ENCODE peak calls at places on chromosomes 3 and 15, in six cellular contexts. A is trophoblast cell, Z is mesendoderm, B is IMR-90, M is neuronal stem cell, N is H9. Y is an unnamed sample.

GRCh38 chr15:31292391-31293020 is 34.1 kb upstream of the KLF13 start:
- DNase-seq in A (no peak), Z (no peak), B (no peak), M (no peak), N (no peak), Y (no peak)

GRCh38 chr15:101841656-101842055 is 29.7 kb downstream of the OR4F15 start:
- DNase-seq in A (no peak), Z (no peak), B (no peak), M (no peak), N (no peak), Y (no peak)

GRCh38 chr3:129534428-129535027 is 6.1 kb downstream of the RHO start:
- DNase-seq in A (no peak), Z (peak; percentile 96), B (no peak), M (no peak), N (no peak), Y (no peak)

GRCh38 chr3:14358426-14359211 is 43.8 kb upstream of the SLC6A6 start:
- DNase-seq in A (no peak), Z (no peak), B (peak; percentile 75), M (no peak), N (no peak), Y (peak; percentile 81)

GRCh38 chr3:43024183-43024865 is 45.2 kb downstream of the GASK1A start:
- DNase-seq in A (no peak), Z (peak; percentile 33), B (no peak), M (no peak), N (no peak), Y (no peak)

GRCh38 chr3:33954956-33955355 is 156.5 kb downstream of the PDCD6IP start:
- DNase-seq in A (no peak), Z (peak; percentile 66), B (no peak), M (no peak), N (peak; percentile 37), Y (peak; percentile 16)

GRCh38 chr3:49668414-49668797 is 5.7 kb upstream of the APEH start:
- DNase-seq in A (no peak), Z (peak; percentile 26), B (no peak), M (no peak), N (no peak), Y (no peak)

GRCh38 chr15:81155375-81156218 is 21.5 kb downstream of the CFAP161 start:
- DNase-seq in A (peak; percentile 9), Z (peak; percentile 56), B (peak; percentile 77), M (no peak), N (no peak), Y (peak; percentile 36)

GRCh38 chr3:57961828-57962447 is 46.3 kb upstream of the FLNB start:
- DNase-seq in A (no peak), Z (peak; percentile 86), B (peak; percentile 61), M (no peak), N (no peak), Y (peak; percentile 54)

GRCh38 chr15:58438956-58439355 is 7.2 kb downstream of the LIPC start:
- DNase-seq in A (peak; percentile 54), Z (peak; percentile 66), B (peak; percentile 46), M (peak; percentile 12), N (peak; percentile 44), Y (peak; percentile 58)

GRCh38 chr3:185649414-185649813 is 63.3 kb downstream of the SENP2 start:
- DNase-seq in A (no peak), Z (no peak), B (no peak), M (no peak), N (no peak), Y (peak; percentile 33)

GRCh38 chr3:197356741-197357140 is 58.3 kb upstream of the DLG1 start:
- DNase-seq in A (peak; percentile 66), Z (no peak), B (no peak), M (no peak), N (no peak), Y (no peak)

GRCh38 chr3:191236635-191237034 is 37.6 kb downstream of the OSTN start:
- DNase-seq in A (peak; percentile 56), Z (no peak), B (peak; percentile 84), M (no peak), N (no peak), Y (peak; percentile 57)

DNA sequence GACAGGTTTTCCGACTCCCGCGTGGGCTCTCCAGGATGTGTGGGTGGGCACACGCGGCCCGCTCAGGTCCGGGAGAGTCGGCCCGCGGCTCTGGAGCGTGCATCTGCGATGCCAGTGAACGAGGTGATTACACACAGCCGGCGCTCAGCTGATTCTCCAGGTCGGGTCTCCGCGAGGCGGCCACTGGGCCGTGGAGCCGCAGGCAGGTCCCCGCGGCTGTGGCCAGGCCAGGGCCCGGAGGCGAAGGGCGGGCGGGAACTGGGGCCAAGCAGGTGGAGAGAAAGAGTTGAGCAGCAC is 13.2 kb downstream of the PAK6 start:
- DNase-seq in A (no peak), Z (no peak), B (no peak), M (no peak), N (no peak), Y (no peak)
- H3K4me2 ChIP-seq in A (peak overlapping the region; percentile 76), Z (peak overlapping the region; percentile 87), B (no peak overlapping the region), M (peak overlapping the region; percentile 80), N (peak overlapping the region; percentile 45), Y (peak overlapping the region; percentile 95)

DNA sequence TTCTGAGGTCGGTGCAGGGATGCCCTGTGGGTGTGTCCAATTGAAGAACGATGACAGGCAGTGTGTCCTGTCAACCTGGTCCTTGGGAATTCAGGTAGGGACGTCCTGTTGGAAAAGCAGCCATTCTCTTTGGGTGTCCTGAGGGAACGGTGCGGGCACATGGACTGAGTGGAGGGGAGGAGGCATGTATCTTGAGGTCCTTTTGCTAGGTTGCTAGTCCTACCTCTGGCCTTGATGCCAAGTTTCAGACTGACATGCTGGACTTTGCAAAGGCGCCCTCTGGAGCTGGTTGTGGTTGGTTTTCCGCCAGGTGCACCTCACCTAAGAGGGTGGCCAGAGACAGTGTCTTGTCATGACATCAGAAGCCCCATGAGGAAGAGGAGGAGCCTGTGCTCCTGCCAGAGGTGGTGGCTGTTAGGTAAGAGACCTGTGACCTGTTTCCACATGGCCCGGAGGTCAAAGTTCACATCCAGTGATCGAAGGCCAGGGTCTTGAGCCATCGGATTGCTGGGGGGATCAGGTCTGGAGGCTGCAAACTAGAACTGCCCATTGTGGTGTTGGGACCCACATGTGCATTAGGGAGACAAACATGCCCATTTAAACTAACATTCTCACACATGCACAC is 106.3 kb downstream of the SNRPN start:
- DNase-seq in A (no peak), Z (no peak), B (no peak), M (no peak), N (peak; percentile 12), Y (no peak)
- H2AK5ac ChIP-seq in A (no peak overlapping the region), Z (no peak overlapping the region), B (no peak overlapping the region), M (no peak overlapping the region), N (no peak overlapping the region), Y (no peak overlapping the region)

DNA sequence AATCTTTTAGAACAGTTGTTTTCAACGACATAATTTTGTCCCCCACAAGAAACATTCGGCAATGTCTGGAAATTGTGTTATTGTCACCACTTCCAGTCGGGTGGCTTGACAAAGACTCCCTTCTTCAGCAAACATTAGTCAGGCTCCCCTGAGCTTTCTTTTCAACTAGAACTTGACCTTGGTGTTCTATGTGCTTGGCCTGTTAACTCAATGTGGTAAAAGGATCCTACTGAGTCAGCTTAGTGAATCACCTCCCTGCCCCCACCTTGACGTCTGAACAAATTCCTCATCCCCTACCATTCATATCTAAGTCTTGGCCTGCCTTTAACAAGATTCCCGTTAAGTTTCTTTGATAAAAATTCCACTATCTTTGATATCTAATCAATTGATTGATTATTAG is 465.0 kb upstream of the ROBO1 start:
- DNase-seq in A (no peak), Z (peak; percentile 78), B (peak; percentile 91), M (no peak), N (no peak), Y (peak; percentile 74)
- H3K4me1 ChIP-seq in A (no peaks in the 10 kb centered on the region), Z (no peaks in the 10 kb centered on the region), B (peaks cover 3% of the 10 kb centered on the region), M (no peaks in the 10 kb centered on the region), N (peaks cover 5% of the 10 kb centered on the region), Y (no peaks in the 10 kb centered on the region)

GRCh38 chr3:99869621-99870020 is 52.0 kb downstream of the CMSS1 start:
- DNase-seq in A (no peak), Z (no peak), B (no peak), M (no peak), N (no peak), Y (no peak)
- H3K4me2 ChIP-seq in A (no peak overlapping the region), Z (no peak overlapping the region), B (peak overlapping the region; percentile 69), M (no peak overlapping the region), N (no peak overlapping the region), Y (no peak overlapping the region)

GRCh38 chr15:25740438-25741252 is 122.5 kb downstream of the ATP10A start:
- DNase-seq in A (no peak), Z (no peak), B (no peak), M (no peak), N (no peak), Y (no peak)

GRCh38 chr15:25742421-25743159 is 120.5 kb downstream of the ATP10A start:
- DNase-seq in A (no peak), Z (no peak), B (no peak), M (no peak), N (no peak), Y (no peak)

GRCh38 chr15:25743160-25743908 is 119.8 kb downstream of the ATP10A start:
- DNase-seq in A (no peak), Z (no peak), B (peak; percentile 8), M (no peak), N (no peak), Y (no peak)

GRCh38 chr15:25741253-25741575 is 121.9 kb downstream of the ATP10A start:
- DNase-seq in A (no peak), Z (no peak), B (no peak), M (no peak), N (no peak), Y (no peak)

DNA sequence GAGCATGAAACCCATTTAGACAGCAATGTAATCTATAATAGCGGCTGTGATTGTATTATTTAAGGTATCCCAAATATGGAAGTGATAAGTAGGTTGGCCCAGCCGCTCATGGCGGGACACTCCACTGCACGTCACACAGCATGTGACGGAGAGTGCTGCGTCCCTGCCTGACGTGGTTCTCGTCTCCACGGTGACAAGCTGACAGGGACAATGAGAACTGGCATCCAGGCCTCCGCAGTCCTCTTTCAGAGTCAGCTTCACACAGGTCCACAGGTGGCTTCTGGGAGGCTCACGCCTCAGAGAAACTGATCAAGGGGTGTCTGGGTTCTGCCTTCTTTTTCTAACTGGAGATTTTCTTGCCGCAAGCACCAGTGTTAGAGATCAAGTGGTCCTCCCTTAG is 121.1 kb downstream of the ATP10A start:
- DNase-seq in A (no peak), Z (peak; percentile 25), B (no peak), M (peak; percentile 47), N (no peak), Y (no peak)
- H2AK5ac ChIP-seq in A (no peak overlapping the region), Z (no peak overlapping the region), B (no peak overlapping the region), M (no peak overlapping the region), N (no peak overlapping the region), Y (no peak overlapping the region)

Y was measured in mesenchymal stem cell.